ENCODE peak calls at places on chromosomes 12 and 14, in six cellular contexts. One of them, this sample, is unnamed.

GRCh38 chr14:106872619-106873446 is 1346.5 kb downstream of the TMEM121 start:
- DNase-seq in activated B cell treated with CpG ODN at 0.5 μM for 24 hours: peak; percentile 89
- DNase-seq in NCI-H1092 treated with DMSO at 0.1 percent for 48 hours: peak; percentile 60
- DNase-seq in midbrain: no peak
- DNase-seq in WERI-Rb-1: peak; percentile 73
- DNase-seq in fibroblast of the aortic adventitia: no peak
- DNase-seq in this sample: peak; percentile 49

GRCh38 chr14:96756745-96757144 is 40.4 kb upstream of the VRK1 start:
- DNase-seq in activated B cell treated with CpG ODN at 0.5 μM for 24 hours: no peak
- DNase-seq in NCI-H1092 treated with DMSO at 0.1 percent for 48 hours: no peak
- DNase-seq in midbrain: no peak
- DNase-seq in WERI-Rb-1: no peak
- DNase-seq in fibroblast of the aortic adventitia: no peak
- DNase-seq in this sample: no peak

GRCh38 chr12:46473634-46474201 is 101.1 kb upstream of the SLC38A2 start:
- DNase-seq in activated B cell treated with CpG ODN at 0.5 μM for 24 hours: no peak
- DNase-seq in NCI-H1092 treated with DMSO at 0.1 percent for 48 hours: peak; percentile 72
- DNase-seq in midbrain: peak; percentile 12
- DNase-seq in WERI-Rb-1: no peak
- DNase-seq in fibroblast of the aortic adventitia: peak; percentile 98
- DNase-seq in this sample: no peak

GRCh38 chr12:127179199-127179598 is 1087.8 kb upstream of the TMEM132C start:
- DNase-seq in activated B cell treated with CpG ODN at 0.5 μM for 24 hours: no peak
- DNase-seq in NCI-H1092 treated with DMSO at 0.1 percent for 48 hours: no peak
- DNase-seq in midbrain: no peak
- DNase-seq in WERI-Rb-1: no peak
- DNase-seq in fibroblast of the aortic adventitia: peak; percentile 74
- DNase-seq in this sample: no peak

GRCh38 chr12:121110211-121110940 is 22.3 kb upstream of the P2RX7 start:
- DNase-seq in activated B cell treated with CpG ODN at 0.5 μM for 24 hours: peak; percentile 31
- DNase-seq in NCI-H1092 treated with DMSO at 0.1 percent for 48 hours: peak; percentile 16
- DNase-seq in midbrain: peak; percentile 77
- DNase-seq in WERI-Rb-1: peak; percentile 57
- DNase-seq in fibroblast of the aortic adventitia: peak; percentile 75
- DNase-seq in this sample: peak; percentile 89

GRCh38 chr12:60501124-60501729 is 905.4 kb downstream of the SLC16A7 start:
- DNase-seq in activated B cell treated with CpG ODN at 0.5 μM for 24 hours: no peak
- DNase-seq in NCI-H1092 treated with DMSO at 0.1 percent for 48 hours: no peak
- DNase-seq in midbrain: no peak
- DNase-seq in WERI-Rb-1: peak; percentile 12
- DNase-seq in fibroblast of the aortic adventitia: peak; percentile 34
- DNase-seq in this sample: no peak

GRCh38 chr12:105319691-105320209 is 10.7 kb upstream of the C12orf75 start:
- DNase-seq in activated B cell treated with CpG ODN at 0.5 μM for 24 hours: no peak
- DNase-seq in NCI-H1092 treated with DMSO at 0.1 percent for 48 hours: no peak
- DNase-seq in midbrain: no peak
- DNase-seq in WERI-Rb-1: no peak
- DNase-seq in fibroblast of the aortic adventitia: no peak
- DNase-seq in this sample: peak; percentile 71

GRCh38 chr12:42812086-42812485 is 222.5 kb upstream of the PRICKLE1 start:
- DNase-seq in activated B cell treated with CpG ODN at 0.5 μM for 24 hours: no peak
- DNase-seq in NCI-H1092 treated with DMSO at 0.1 percent for 48 hours: no peak
- DNase-seq in midbrain: no peak
- DNase-seq in WERI-Rb-1: no peak
- DNase-seq in fibroblast of the aortic adventitia: peak; percentile 25
- DNase-seq in this sample: no peak

GRCh38 chr12:91613223-91613779 is 430.7 kb upstream of the DCN start:
- DNase-seq in activated B cell treated with CpG ODN at 0.5 μM for 24 hours: no peak
- DNase-seq in NCI-H1092 treated with DMSO at 0.1 percent for 48 hours: no peak
- DNase-seq in midbrain: no peak
- DNase-seq in WERI-Rb-1: no peak
- DNase-seq in fibroblast of the aortic adventitia: no peak
- DNase-seq in this sample: no peak

GRCh38 chr14:72663956-72664650 is 229.8 kb downstream of the DPF3 start:
- DNase-seq in activated B cell treated with CpG ODN at 0.5 μM for 24 hours: no peak
- DNase-seq in NCI-H1092 treated with DMSO at 0.1 percent for 48 hours: no peak
- DNase-seq in midbrain: no peak
- DNase-seq in WERI-Rb-1: no peak
- DNase-seq in fibroblast of the aortic adventitia: peak; percentile 50
- DNase-seq in this sample: no peak

GRCh38 chr12:3491938-3492867 is 1.2 kb downstream of the PRMT8 start:
- DNase-seq in activated B cell treated with CpG ODN at 0.5 μM for 24 hours: peak; percentile 31
- DNase-seq in NCI-H1092 treated with DMSO at 0.1 percent for 48 hours: peak; percentile 61
- DNase-seq in midbrain: peak; percentile 47
- DNase-seq in WERI-Rb-1: peak; percentile 52
- DNase-seq in fibroblast of the aortic adventitia: peak; percentile 52
- DNase-seq in this sample: peak; percentile 96

GRCh38 chr12:101823891-101824290 is 6.9 kb downstream of the GNPTAB start:
- DNase-seq in activated B cell treated with CpG ODN at 0.5 μM for 24 hours: no peak
- DNase-seq in NCI-H1092 treated with DMSO at 0.1 percent for 48 hours: no peak
- DNase-seq in midbrain: peak; percentile 38
- DNase-seq in WERI-Rb-1: peak; percentile 65
- DNase-seq in fibroblast of the aortic adventitia: peak; percentile 14
- DNase-seq in this sample: peak; percentile 88

GRCh38 chr12:122749569-122750332 is 2.9 kb upstream of the DENR start:
- DNase-seq in activated B cell treated with CpG ODN at 0.5 μM for 24 hours: no peak
- DNase-seq in NCI-H1092 treated with DMSO at 0.1 percent for 48 hours: no peak
- DNase-seq in midbrain: no peak
- DNase-seq in WERI-Rb-1: no peak
- DNase-seq in fibroblast of the aortic adventitia: no peak
- DNase-seq in this sample: peak; percentile 80

GRCh38 chr12:102120886-102121285 is 903 bp downstream of the PARPBP start:
- DNase-seq in activated B cell treated with CpG ODN at 0.5 μM for 24 hours: no peak
- DNase-seq in NCI-H1092 treated with DMSO at 0.1 percent for 48 hours: no peak
- DNase-seq in midbrain: no peak
- DNase-seq in WERI-Rb-1: no peak
- DNase-seq in fibroblast of the aortic adventitia: peak; percentile 17
- DNase-seq in this sample: peak; percentile 63

This sample was measured in endodermal cell.